ENCODE peak calls at places on chromosomes 1 and 21, in eight cellular contexts. One of them, this sample, is unnamed.

GRCh38 chr1:205748398-205749093 is 1.4 kb downstream of the NUCKS1 start:
- DNase-seq in H1: no peak
- DNase-seq in K562: peak
- DNase-seq in HepG2: peak
- DNase-seq in HCT116: no peak
- DNase-seq in SK-N-SH: peak
- DNase-seq in endothelial cell of umbilical vein: no peak
- DNase-seq in GM12878: no peak
- DNase-seq in this sample: peak

GRCh38 chr1:225651376-225651871 is 1.5 kb downstream of the ENAH start:
- DNase-seq in H1: no peak
- DNase-seq in K562: no peak
- DNase-seq in HepG2: no peak
- DNase-seq in HCT116: no peak
- DNase-seq in SK-N-SH: no peak
- DNase-seq in endothelial cell of umbilical vein: peak
- DNase-seq in GM12878: no peak
- DNase-seq in this sample: no peak

GRCh38 chr1:4068076-4068475 is 168.0 kb upstream of the C1orf174 start:
- DNase-seq in H1: no peak
- DNase-seq in K562: no peak
- DNase-seq in HepG2: no peak
- DNase-seq in HCT116: no peak
- DNase-seq in SK-N-SH: no peak
- DNase-seq in endothelial cell of umbilical vein: no peak
- DNase-seq in GM12878: no peak
- DNase-seq in this sample: no peak

GRCh38 chr1:226686440-226687436 is 52.3 kb downstream of the ITPKB start:
- DNase-seq in H1: no peak
- DNase-seq in K562: no peak
- DNase-seq in HepG2: no peak
- DNase-seq in HCT116: no peak
- DNase-seq in SK-N-SH: peak
- DNase-seq in endothelial cell of umbilical vein: no peak
- DNase-seq in GM12878: no peak
- DNase-seq in this sample: no peak

GRCh38 chr1:11918779-11919519 is 7.3 kb downstream of the KIAA2013 start:
- DNase-seq in H1: no peak
- DNase-seq in K562: no peak
- DNase-seq in HepG2: no peak
- DNase-seq in HCT116: no peak
- DNase-seq in SK-N-SH: no peak
- DNase-seq in endothelial cell of umbilical vein: no peak
- DNase-seq in GM12878: no peak
- DNase-seq in this sample: no peak

GRCh38 chr21:17451364-17451869 is 61.4 kb upstream of the CXADR start:
- DNase-seq in H1: no peak
- DNase-seq in K562: no peak
- DNase-seq in HepG2: peak
- DNase-seq in HCT116: no peak
- DNase-seq in SK-N-SH: no peak
- DNase-seq in endothelial cell of umbilical vein: peak
- DNase-seq in GM12878: no peak
- DNase-seq in this sample: no peak

GRCh38 chr1:2970311-2971145 is 50.7 kb upstream of the ACTRT2 start:
- DNase-seq in H1: no peak
- DNase-seq in K562: no peak
- DNase-seq in HepG2: no peak
- DNase-seq in HCT116: no peak
- DNase-seq in SK-N-SH: no peak
- DNase-seq in endothelial cell of umbilical vein: no peak
- DNase-seq in GM12878: no peak
- DNase-seq in this sample: no peak

GRCh38 chr1:200905411-200906052 is 10.8 kb downstream of the INAVA start:
- DNase-seq in H1: no peak
- DNase-seq in K562: no peak
- DNase-seq in HepG2: peak
- DNase-seq in HCT116: no peak
- DNase-seq in SK-N-SH: no peak
- DNase-seq in endothelial cell of umbilical vein: no peak
- DNase-seq in GM12878: no peak
- DNase-seq in this sample: no peak

GRCh38 chr1:24413350-24414163 is at the start of gene STPG1:
- DNase-seq in H1: peak
- DNase-seq in K562: peak
- DNase-seq in HepG2: peak
- DNase-seq in HCT116: peak
- DNase-seq in SK-N-SH: peak
- DNase-seq in endothelial cell of umbilical vein: peak
- DNase-seq in GM12878: peak
- DNase-seq in this sample: peak

GRCh38 chr1:18948913-18949688 is 7.4 kb downstream of the IFFO2 start:
- DNase-seq in H1: no peak
- DNase-seq in K562: no peak
- DNase-seq in HepG2: peak
- DNase-seq in HCT116: no peak
- DNase-seq in SK-N-SH: no peak
- DNase-seq in endothelial cell of umbilical vein: peak
- DNase-seq in GM12878: no peak
- DNase-seq in this sample: peak

GRCh38 chr21:26934383-26934782 is 32.5 kb downstream of the ADAMTS5 start:
- DNase-seq in H1: no peak
- DNase-seq in K562: no peak
- DNase-seq in HepG2: no peak
- DNase-seq in HCT116: no peak
- DNase-seq in SK-N-SH: no peak
- DNase-seq in endothelial cell of umbilical vein: no peak
- DNase-seq in GM12878: no peak
- DNase-seq in this sample: no peak

GRCh38 chr1:41560496-41560895 is 76.0 kb upstream of the EDN2 start:
- DNase-seq in H1: no peak
- DNase-seq in K562: no peak
- DNase-seq in HepG2: no peak
- DNase-seq in HCT116: no peak
- DNase-seq in SK-N-SH: no peak
- DNase-seq in endothelial cell of umbilical vein: no peak
- DNase-seq in GM12878: no peak
- DNase-seq in this sample: no peak

GRCh38 chr21:45900034-45900868 is 81.3 kb upstream of the COL6A1 start:
- DNase-seq in H1: no peak
- DNase-seq in K562: no peak
- DNase-seq in HepG2: no peak
- DNase-seq in HCT116: no peak
- DNase-seq in SK-N-SH: no peak
- DNase-seq in endothelial cell of umbilical vein: no peak
- DNase-seq in GM12878: no peak
- DNase-seq in this sample: no peak

GRCh38 chr1:186884266-186884665 is 55.5 kb downstream of the PLA2G4A start:
- DNase-seq in H1: no peak
- DNase-seq in K562: no peak
- DNase-seq in HepG2: no peak
- DNase-seq in HCT116: no peak
- DNase-seq in SK-N-SH: no peak
- DNase-seq in endothelial cell of umbilical vein: no peak
- DNase-seq in GM12878: no peak
- DNase-seq in this sample: no peak

GRCh38 chr1:111735858-111736544 is 3.2 kb downstream of the INKA2 start:
- DNase-seq in H1: peak
- DNase-seq in K562: no peak
- DNase-seq in HepG2: no peak
- DNase-seq in HCT116: no peak
- DNase-seq in SK-N-SH: no peak
- DNase-seq in endothelial cell of umbilical vein: no peak
- DNase-seq in GM12878: no peak
- DNase-seq in this sample: peak

GRCh38 chr1:228646717-228647522 is 88.4 kb upstream of the RHOU start:
- DNase-seq in H1: peak
- DNase-seq in K562: no peak
- DNase-seq in HepG2: peak
- DNase-seq in HCT116: no peak
- DNase-seq in SK-N-SH: peak
- DNase-seq in endothelial cell of umbilical vein: peak
- DNase-seq in GM12878: no peak
- DNase-seq in this sample: peak

DNA sequence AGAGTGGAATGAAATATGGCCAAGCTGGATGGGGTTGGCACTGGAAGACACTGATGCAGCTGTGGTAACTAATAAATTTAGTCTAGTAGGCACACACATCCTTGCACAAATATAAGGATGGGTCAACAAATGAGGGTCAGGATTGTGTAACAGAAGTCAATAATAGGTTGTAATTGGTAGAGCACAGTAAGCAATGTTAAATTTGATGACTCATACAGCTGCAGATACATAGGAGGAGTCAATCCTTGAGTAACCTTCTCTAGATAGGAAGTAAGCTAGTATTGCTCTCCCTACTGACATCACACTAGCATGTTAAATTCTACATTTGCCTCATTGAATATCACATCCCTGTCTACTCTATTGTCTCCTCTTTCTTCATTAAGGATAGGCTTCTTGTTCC is 332.1 kb downstream of the PTPRC start:
- DNase-seq in H1: no peak
- DNase-seq in K562: no peak
- DNase-seq in HepG2: peak
- DNase-seq in HCT116: no peak
- DNase-seq in SK-N-SH: no peak
- DNase-seq in endothelial cell of umbilical vein: no peak
- DNase-seq in GM12878: no peak
- DNase-seq in this sample: no peak
- TF ChIP-seq POLR2AphosphoS5 in H1: no peak
- TF ChIP-seq POLR2AphosphoS5 in K562: no peak
- TF ChIP-seq POLR2AphosphoS5 in HepG2: no peak
- TF ChIP-seq POLR2AphosphoS5 in HCT116: no peak
- TF ChIP-seq POLR2AphosphoS5 in SK-N-SH: no peak
- TF ChIP-seq POLR2AphosphoS5 in endothelial cell of umbilical vein: no peak
- TF ChIP-seq POLR2AphosphoS5 in GM12878: no peak
- TF ChIP-seq POLR2AphosphoS5 in this sample: no peak

GRCh38 chr1:65491472-65491871 is 71.0 kb downstream of the LEPR start:
- DNase-seq in H1: no peak
- DNase-seq in K562: no peak
- DNase-seq in HepG2: no peak
- DNase-seq in HCT116: no peak
- DNase-seq in SK-N-SH: peak
- DNase-seq in endothelial cell of umbilical vein: no peak
- DNase-seq in GM12878: no peak
- DNase-seq in this sample: no peak

GRCh38 chr1:65490231-65491009 is 70.0 kb downstream of the LEPR start:
- DNase-seq in H1: no peak
- DNase-seq in K562: no peak
- DNase-seq in HepG2: no peak
- DNase-seq in HCT116: no peak
- DNase-seq in SK-N-SH: no peak
- DNase-seq in endothelial cell of umbilical vein: no peak
- DNase-seq in GM12878: no peak
- DNase-seq in this sample: no peak

GRCh38 chr1:65486613-65487012 is 66.1 kb downstream of the LEPR start:
- DNase-seq in H1: no peak
- DNase-seq in K562: no peak
- DNase-seq in HepG2: no peak
- DNase-seq in HCT116: no peak
- DNase-seq in SK-N-SH: no peak
- DNase-seq in endothelial cell of umbilical vein: no peak
- DNase-seq in GM12878: no peak
- DNase-seq in this sample: no peak

GRCh38 chr1:65493792-65494191 is 73.3 kb downstream of the LEPR start:
- DNase-seq in H1: no peak
- DNase-seq in K562: no peak
- DNase-seq in HepG2: no peak
- DNase-seq in HCT116: no peak
- DNase-seq in SK-N-SH: no peak
- DNase-seq in endothelial cell of umbilical vein: peak
- DNase-seq in GM12878: no peak
- DNase-seq in this sample: no peak

DNA sequence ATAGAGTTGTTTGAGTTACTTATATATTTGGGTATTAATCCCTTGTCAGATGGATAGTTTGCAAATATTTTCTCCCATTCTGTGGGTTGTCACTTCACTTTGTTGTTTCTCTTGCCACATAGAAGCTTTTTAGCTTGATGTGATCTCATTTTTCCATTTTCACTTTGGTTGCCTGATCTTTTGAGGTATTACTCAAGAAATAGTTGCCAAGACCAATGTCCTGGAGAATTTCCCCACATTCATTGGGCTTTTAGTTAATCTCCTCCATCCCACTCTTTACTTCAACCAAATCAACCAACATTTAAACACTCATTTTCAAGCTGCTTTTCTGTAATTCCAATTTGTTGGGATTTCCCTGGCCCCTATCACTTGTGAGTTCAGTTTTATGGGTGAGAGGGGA is 69.0 kb downstream of the LEPR start:
- DNase-seq in H1: no peak
- DNase-seq in K562: no peak
- DNase-seq in HepG2: no peak
- DNase-seq in HCT116: no peak
- DNase-seq in SK-N-SH: no peak
- DNase-seq in endothelial cell of umbilical vein: no peak
- DNase-seq in GM12878: no peak
- DNase-seq in this sample: no peak
- TF ChIP-seq CTCF in H1: no peak
- TF ChIP-seq CTCF in K562: no peak
- TF ChIP-seq CTCF in HepG2: no peak
- TF ChIP-seq CTCF in HCT116: no peak
- TF ChIP-seq CTCF in SK-N-SH: no peak
- TF ChIP-seq CTCF in endothelial cell of umbilical vein: no peak
- TF ChIP-seq CTCF in GM12878: no peak
- TF ChIP-seq CTCF in this sample: no peak

DNA sequence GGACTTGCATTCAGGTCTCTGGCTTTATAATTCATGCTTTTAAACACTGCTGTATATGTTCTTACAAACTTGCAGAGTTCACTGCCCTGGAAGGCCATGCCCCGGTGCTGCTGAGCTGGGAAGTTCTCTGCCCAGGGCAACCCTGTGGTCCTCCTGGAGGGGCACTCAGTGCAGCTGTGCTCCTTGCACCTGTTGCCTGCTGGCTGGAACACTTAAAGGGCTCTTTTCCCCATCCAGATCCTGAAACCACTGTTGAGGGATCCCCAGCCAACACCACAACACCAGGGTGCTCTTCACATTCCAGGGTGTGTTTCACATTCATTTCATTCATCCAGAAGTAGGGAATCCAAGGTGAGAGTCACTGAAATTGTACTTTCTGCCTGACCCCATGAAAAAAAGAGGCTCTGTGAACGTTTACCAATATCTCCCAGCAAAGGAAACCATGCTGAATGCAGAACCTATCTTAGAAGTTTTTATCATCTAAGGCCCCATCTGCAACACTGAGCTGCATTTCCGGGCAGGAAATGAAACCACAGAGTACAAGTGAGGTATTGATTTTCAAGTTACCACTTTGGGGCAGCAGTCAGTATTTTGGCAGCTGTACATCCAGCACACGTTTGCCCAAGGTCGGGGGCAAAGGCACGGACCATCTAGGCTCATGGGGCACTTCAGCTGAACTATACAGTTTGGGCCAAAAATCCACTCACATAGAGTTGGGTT is 16.4 kb upstream of the KIAA0040 start:
- DNase-seq in H1: no peak
- DNase-seq in K562: no peak
- DNase-seq in HepG2: no peak
- DNase-seq in HCT116: no peak
- DNase-seq in SK-N-SH: no peak
- DNase-seq in endothelial cell of umbilical vein: no peak
- DNase-seq in GM12878: peak
- DNase-seq in this sample: no peak
- H2AFZ ChIP-seq in H1: no peak
- H2AFZ ChIP-seq in K562: peak
- H2AFZ ChIP-seq in HepG2: no peak
- H2AFZ ChIP-seq in HCT116: no peak
- H2AFZ ChIP-seq in SK-N-SH: no peak
- H2AFZ ChIP-seq in endothelial cell of umbilical vein: no peak
- H2AFZ ChIP-seq in GM12878: peak
- H2AFZ ChIP-seq in this sample: peak

GRCh38 chr21:36646645-36647044 is 52.3 kb upstream of the SIM2 start:
- DNase-seq in H1: no peak
- DNase-seq in K562: no peak
- DNase-seq in HepG2: no peak
- DNase-seq in HCT116: no peak
- DNase-seq in SK-N-SH: no peak
- DNase-seq in endothelial cell of umbilical vein: no peak
- DNase-seq in GM12878: no peak
- DNase-seq in this sample: no peak
- TF ChIP-seq POLR2AphosphoS5 in H1: no peak
- TF ChIP-seq POLR2AphosphoS5 in K562: no peak
- TF ChIP-seq POLR2AphosphoS5 in HepG2: no peak
- TF ChIP-seq POLR2AphosphoS5 in HCT116: no peak
- TF ChIP-seq POLR2AphosphoS5 in SK-N-SH: no peak
- TF ChIP-seq POLR2AphosphoS5 in endothelial cell of umbilical vein: no peak
- TF ChIP-seq POLR2AphosphoS5 in GM12878: no peak
- TF ChIP-seq POLR2AphosphoS5 in this sample: no peak